ENCODE peak calls at places on chromosomes 6 and 20, in five cellular contexts. One of them, this sample, is unnamed.
A peak's percentile ranks its signal among the peaks of the same experiment; 100 is the strongest.

GRCh38 chr6:157392927-157393666 is 12.1 kb downstream of the ZDHHC14 start:
- DNase-seq in neuronal stem cell: no peak
- DNase-seq in H9: no peak
- DNase-seq in IMR-90: no peak
- DNase-seq in mesenchymal stem cell: no peak
- DNase-seq in this sample: peak; percentile 15

GRCh38 chr6:118758942-118759341 is 107.6 kb upstream of the CEP85L start:
- DNase-seq in neuronal stem cell: no peak
- DNase-seq in H9: no peak
- DNase-seq in IMR-90: no peak
- DNase-seq in mesenchymal stem cell: no peak
- DNase-seq in this sample: no peak

GRCh38 chr6:73129653-73130443 is 95.4 kb downstream of the KHDC1L start:
- DNase-seq in neuronal stem cell: peak; percentile 78
- DNase-seq in H9: peak; percentile 89
- DNase-seq in IMR-90: peak; percentile 66
- DNase-seq in mesenchymal stem cell: peak; percentile 63
- DNase-seq in this sample: peak; percentile 98

GRCh38 chr20:52473171-52473570 is 281.6 kb upstream of the ZFP64 start:
- DNase-seq in neuronal stem cell: no peak
- DNase-seq in H9: no peak
- DNase-seq in IMR-90: no peak
- DNase-seq in mesenchymal stem cell: no peak
- DNase-seq in this sample: no peak

GRCh38 chr6:46419576-46420002 is 71.7 kb downstream of the RCAN2 start:
- DNase-seq in neuronal stem cell: peak; percentile 47
- DNase-seq in H9: peak; percentile 31
- DNase-seq in IMR-90: peak; percentile 67
- DNase-seq in mesenchymal stem cell: peak; percentile 70
- DNase-seq in this sample: peak; percentile 81

GRCh38 chr6:219641-220198 is 72.6 kb upstream of the DUSP22 start:
- DNase-seq in neuronal stem cell: no peak
- DNase-seq in H9: peak; percentile 65
- DNase-seq in IMR-90: peak; percentile 66
- DNase-seq in mesenchymal stem cell: peak; percentile 61
- DNase-seq in this sample: peak; percentile 38

GRCh38 chr6:155641603-155642002 is 186.0 kb upstream of the NOX3 start:
- DNase-seq in neuronal stem cell: no peak
- DNase-seq in H9: no peak
- DNase-seq in IMR-90: no peak
- DNase-seq in mesenchymal stem cell: no peak
- DNase-seq in this sample: no peak

GRCh38 chr6:151179321-151179720 is 60.4 kb upstream of the AKAP12 start:
- DNase-seq in neuronal stem cell: no peak
- DNase-seq in H9: no peak
- DNase-seq in IMR-90: peak; percentile 80
- DNase-seq in mesenchymal stem cell: peak; percentile 8
- DNase-seq in this sample: no peak

GRCh38 chr20:25005220-25005619 is 12.7 kb upstream of the APMAP start:
- DNase-seq in neuronal stem cell: no peak
- DNase-seq in H9: peak; percentile 6
- DNase-seq in IMR-90: peak; percentile 4
- DNase-seq in mesenchymal stem cell: no peak
- DNase-seq in this sample: no peak

GRCh38 chr6:101747711-101748110 is 354.2 kb downstream of the GRIK2 start:
- DNase-seq in neuronal stem cell: no peak
- DNase-seq in H9: no peak
- DNase-seq in IMR-90: no peak
- DNase-seq in mesenchymal stem cell: no peak
- DNase-seq in this sample: no peak

GRCh38 chr6:94443701-94444100 is 1024.3 kb upstream of the EPHA7 start:
- DNase-seq in neuronal stem cell: no peak
- DNase-seq in H9: no peak
- DNase-seq in IMR-90: no peak
- DNase-seq in mesenchymal stem cell: no peak
- DNase-seq in this sample: no peak

GRCh38 chr6:105121981-105122380 is 57.8 kb downstream of the POPDC3 start:
- DNase-seq in neuronal stem cell: no peak
- DNase-seq in H9: no peak
- DNase-seq in IMR-90: peak; percentile 10
- DNase-seq in mesenchymal stem cell: peak; percentile 6
- DNase-seq in this sample: no peak

GRCh38 chr20:52766645-52767435 is 205.3 kb upstream of the TSHZ2 start:
- DNase-seq in neuronal stem cell: no peak
- DNase-seq in H9: no peak
- DNase-seq in IMR-90: no peak
- DNase-seq in mesenchymal stem cell: no peak
- DNase-seq in this sample: no peak

GRCh38 chr20:10673831-10674683 is at the start of gene JAG1:
- DNase-seq in neuronal stem cell: peak; percentile 96
- DNase-seq in H9: peak; percentile 94
- DNase-seq in IMR-90: peak; percentile 95
- DNase-seq in mesenchymal stem cell: peak; percentile 95
- DNase-seq in this sample: peak; percentile 98

GRCh38 chr6:36649721-36650484 is 28.6 kb upstream of the CDKN1A start:
- DNase-seq in neuronal stem cell: no peak
- DNase-seq in H9: no peak
- DNase-seq in IMR-90: no peak
- DNase-seq in mesenchymal stem cell: no peak
- DNase-seq in this sample: no peak

GRCh38 chr20:63624486-63624885 is 2.4 kb downstream of the GMEB2 start:
- DNase-seq in neuronal stem cell: no peak
- DNase-seq in H9: no peak
- DNase-seq in IMR-90: peak; percentile 49
- DNase-seq in mesenchymal stem cell: peak; percentile 70
- DNase-seq in this sample: peak; percentile 70

GRCh38 chr6:129981598-129981997 is 36.8 kb upstream of the L3MBTL3 start:
- DNase-seq in neuronal stem cell: no peak
- DNase-seq in H9: no peak
- DNase-seq in IMR-90: peak; percentile 33
- DNase-seq in mesenchymal stem cell: peak; percentile 5
- DNase-seq in this sample: no peak

GRCh38 chr6:34680802-34681515 is 15.6 kb downstream of the ILRUN start:
- DNase-seq in neuronal stem cell: no peak
- DNase-seq in H9: no peak
- DNase-seq in IMR-90: peak; percentile 59
- DNase-seq in mesenchymal stem cell: peak; percentile 63
- DNase-seq in this sample: no peak

GRCh38 chr6:26268659-26269402 is 96.2 kb upstream of the BTN3A2 start:
- DNase-seq in neuronal stem cell: peak; percentile 59
- DNase-seq in H9: peak; percentile 92
- DNase-seq in IMR-90: peak; percentile 65
- DNase-seq in mesenchymal stem cell: peak; percentile 41
- DNase-seq in this sample: no peak

GRCh38 chr6:53588816-53589509 is 44.1 kb upstream of the GCLC start:
- DNase-seq in neuronal stem cell: no peak
- DNase-seq in H9: no peak
- DNase-seq in IMR-90: no peak
- DNase-seq in mesenchymal stem cell: no peak
- DNase-seq in this sample: no peak

GRCh38 chr20:59718071-59718470 is 113.7 kb downstream of the PHACTR3 start:
- DNase-seq in neuronal stem cell: no peak
- DNase-seq in H9: no peak
- DNase-seq in IMR-90: no peak
- DNase-seq in mesenchymal stem cell: no peak
- DNase-seq in this sample: no peak

GRCh38 chr6:78629154-78629721 is 238.1 kb upstream of the IRAK1BP1 start:
- DNase-seq in neuronal stem cell: no peak
- DNase-seq in H9: peak; percentile 55
- DNase-seq in IMR-90: peak; percentile 14
- DNase-seq in mesenchymal stem cell: peak; percentile 9
- DNase-seq in this sample: peak; percentile 2

GRCh38 chr6:170522565-170523183 is 30.4 kb downstream of the PSMB1 start:
- DNase-seq in neuronal stem cell: peak; percentile 33
- DNase-seq in H9: peak; percentile 71
- DNase-seq in IMR-90: peak; percentile 24
- DNase-seq in mesenchymal stem cell: peak; percentile 24
- DNase-seq in this sample: no peak

GRCh38 chr20:57389695-57390603 is 1.2 kb upstream of the RBM38 start:
- DNase-seq in neuronal stem cell: peak; percentile 29
- DNase-seq in H9: peak; percentile 60
- DNase-seq in IMR-90: no peak
- DNase-seq in mesenchymal stem cell: no peak
- DNase-seq in this sample: no peak

GRCh38 chr20:10521068-10521834 is 86.1 kb downstream of the SLX4IP start:
- DNase-seq in neuronal stem cell: peak; percentile 17
- DNase-seq in H9: no peak
- DNase-seq in IMR-90: peak; percentile 89
- DNase-seq in mesenchymal stem cell: peak; percentile 92
- DNase-seq in this sample: no peak

GRCh38 chr6:44020148-44020547 is 107.1 kb downstream of the MRPL14 start:
- DNase-seq in neuronal stem cell: no peak
- DNase-seq in H9: no peak
- DNase-seq in IMR-90: peak; percentile 34
- DNase-seq in mesenchymal stem cell: no peak
- DNase-seq in this sample: no peak

GRCh38 chr6:7108196-7108963 is 619 bp downstream of the RREB1 start:
- DNase-seq in neuronal stem cell: peak; percentile 35
- DNase-seq in H9: peak; percentile 62
- DNase-seq in IMR-90: peak; percentile 49
- DNase-seq in mesenchymal stem cell: peak; percentile 70
- DNase-seq in this sample: peak; percentile 82

GRCh38 chr20:35404614-35405259 is 7.0 kb downstream of the UQCC1 start:
- DNase-seq in neuronal stem cell: no peak
- DNase-seq in H9: no peak
- DNase-seq in IMR-90: no peak
- DNase-seq in mesenchymal stem cell: no peak
- DNase-seq in this sample: no peak

GRCh38 chr20:62708591-62709536 is at the start of gene NTSR1:
- DNase-seq in neuronal stem cell: no peak
- DNase-seq in H9: peak; percentile 52
- DNase-seq in IMR-90: no peak
- DNase-seq in mesenchymal stem cell: no peak
- DNase-seq in this sample: no peak

GRCh38 chr6:148657053-148657452 is 89.8 kb upstream of the UST start:
- DNase-seq in neuronal stem cell: no peak
- DNase-seq in H9: no peak
- DNase-seq in IMR-90: peak; percentile 84
- DNase-seq in mesenchymal stem cell: peak; percentile 92
- DNase-seq in this sample: peak; percentile 44

DNA sequence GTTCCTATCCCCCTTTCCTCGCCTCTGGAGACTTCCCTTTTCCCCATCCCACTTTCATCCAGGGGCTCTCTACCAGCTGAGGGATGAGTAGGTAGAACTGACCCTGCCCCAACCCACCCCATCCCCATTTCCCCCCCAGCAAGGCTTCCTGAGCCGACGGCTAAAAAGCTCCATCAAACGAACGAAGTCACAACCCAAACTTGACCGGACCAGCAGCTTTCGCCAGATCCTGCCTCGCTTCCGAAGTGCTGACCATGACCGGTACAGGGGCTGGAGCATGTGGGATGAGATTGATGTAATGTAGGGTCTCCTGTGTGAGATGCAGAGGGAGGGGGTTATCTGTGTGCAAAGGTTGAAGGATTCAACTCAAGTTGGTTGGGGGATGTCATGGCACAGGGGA is 12.7 kb downstream of the SYNGAP1 start:
- DNase-seq in neuronal stem cell: no peak
- DNase-seq in H9: no peak
- DNase-seq in IMR-90: no peak
- DNase-seq in mesenchymal stem cell: no peak
- DNase-seq in this sample: no peak
- H4K91ac ChIP-seq in neuronal stem cell: no peak overlapping the region
- H4K91ac ChIP-seq in H9: no peak overlapping the region
- H4K91ac ChIP-seq in IMR-90: no peak overlapping the region
- H4K91ac ChIP-seq in mesenchymal stem cell: no peak overlapping the region
- H4K91ac ChIP-seq in this sample: no peak overlapping the region

GRCh38 chr6:109342564-109342963 is 39.7 kb downstream of the CD164 start:
- DNase-seq in neuronal stem cell: no peak
- DNase-seq in H9: no peak
- DNase-seq in IMR-90: no peak
- DNase-seq in mesenchymal stem cell: no peak
- DNase-seq in this sample: no peak

GRCh38 chr6:109339906-109340678 is 42.2 kb downstream of the CD164 start:
- DNase-seq in neuronal stem cell: no peak
- DNase-seq in H9: no peak
- DNase-seq in IMR-90: peak; percentile 12
- DNase-seq in mesenchymal stem cell: no peak
- DNase-seq in this sample: peak; percentile 44

GRCh38 chr6:109344226-109344625 is 38.0 kb downstream of the CD164 start:
- DNase-seq in neuronal stem cell: no peak
- DNase-seq in H9: no peak
- DNase-seq in IMR-90: no peak
- DNase-seq in mesenchymal stem cell: no peak
- DNase-seq in this sample: peak; percentile 69

GRCh38 chr6:109343518-109343917 is 38.7 kb downstream of the CD164 start:
- DNase-seq in neuronal stem cell: no peak
- DNase-seq in H9: no peak
- DNase-seq in IMR-90: no peak
- DNase-seq in mesenchymal stem cell: no peak
- DNase-seq in this sample: no peak

GRCh38 chr6:109340811-109341210 is 41.5 kb downstream of the CD164 start:
- DNase-seq in neuronal stem cell: no peak
- DNase-seq in H9: no peak
- DNase-seq in IMR-90: no peak
- DNase-seq in mesenchymal stem cell: no peak
- DNase-seq in this sample: no peak
- H4K8ac ChIP-seq in neuronal stem cell: no peak overlapping the region
- H4K8ac ChIP-seq in H9: no peak overlapping the region
- H4K8ac ChIP-seq in IMR-90: no peak overlapping the region
- H4K8ac ChIP-seq in mesenchymal stem cell: no peak overlapping the region
- H4K8ac ChIP-seq in this sample: no peak overlapping the region

GRCh38 chr6:45378324-45378926 is 691 bp upstream of the SUPT3H start:
- DNase-seq in neuronal stem cell: no peak
- DNase-seq in H9: no peak
- DNase-seq in IMR-90: no peak
- DNase-seq in mesenchymal stem cell: no peak
- DNase-seq in this sample: peak; percentile 10
- H4K91ac ChIP-seq in neuronal stem cell: no peak overlapping the region
- H4K91ac ChIP-seq in H9: no peak overlapping the region
- H4K91ac ChIP-seq in IMR-90: peak overlapping the region; percentile 86
- H4K91ac ChIP-seq in mesenchymal stem cell: no peak overlapping the region
- H4K91ac ChIP-seq in this sample: peak overlapping the region; percentile 88

DNA sequence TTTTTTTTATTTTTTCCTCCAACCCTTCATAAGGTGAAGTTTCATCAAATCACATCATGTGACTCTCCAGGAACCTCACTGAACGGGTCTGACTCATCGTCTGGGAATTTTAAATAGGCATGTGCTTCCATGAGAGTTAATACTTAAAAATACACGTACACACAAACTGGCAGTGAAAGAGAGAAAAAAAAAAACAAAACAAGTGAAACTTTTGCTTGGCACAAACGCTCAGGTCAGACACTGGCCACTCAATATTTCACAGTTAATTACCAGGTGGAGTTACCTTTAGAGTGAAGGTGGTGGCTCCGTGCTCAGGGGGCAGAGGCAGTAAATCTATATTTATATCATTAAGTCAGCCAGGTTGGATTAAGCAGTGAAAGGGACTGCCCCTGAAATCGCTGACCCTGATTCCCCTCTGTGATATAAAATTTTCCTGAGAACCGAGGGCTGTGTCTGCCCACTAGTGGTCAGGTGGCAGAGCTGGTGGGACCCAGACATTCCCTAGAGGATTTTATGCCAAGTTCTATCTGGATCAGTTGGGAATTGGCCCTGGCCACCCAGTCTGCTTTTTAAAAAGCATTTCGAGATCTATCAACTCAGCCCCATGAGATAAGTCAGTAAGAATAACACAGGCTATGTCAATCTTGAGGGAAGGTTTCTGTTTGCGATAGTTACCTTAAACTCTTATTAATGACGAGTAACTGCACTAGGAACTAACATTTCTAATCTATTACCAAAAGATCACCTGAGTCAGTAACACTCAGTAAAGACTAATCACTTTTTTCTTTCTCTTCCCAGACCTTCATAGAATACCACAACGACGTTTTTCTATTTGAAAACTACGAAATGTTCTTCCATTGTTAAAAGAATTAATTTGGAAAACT is 259.1 kb downstream of the HDGFL1 start:
- DNase-seq in neuronal stem cell: peak; percentile 36
- DNase-seq in H9: peak; percentile 59
- DNase-seq in IMR-90: peak; percentile 97
- DNase-seq in mesenchymal stem cell: peak; percentile 95
- DNase-seq in this sample: peak; percentile 80
- H4K8ac ChIP-seq in neuronal stem cell: no peak overlapping the region
- H4K8ac ChIP-seq in H9: no peak overlapping the region
- H4K8ac ChIP-seq in IMR-90: peak overlapping the region; percentile 16
- H4K8ac ChIP-seq in mesenchymal stem cell: no peak overlapping the region
- H4K8ac ChIP-seq in this sample: peak overlapping the region; percentile 61

This sample was measured in trophoblast cell.